ENCODE peak calls at places on chromosome 5, in five cellular contexts. X is occipital lobe; N is NCI-H1092 treated with DMSO at 0.1 percent for 48 hours; K is stimulated activated CD8-positive, alpha-beta memory T cell treated with anti-CD3 and anti-CD28 coated beads, Interleukin-15, amount 100 ng/mL, for 1 hour; T is ovary. G is an unnamed sample.

GRCh38 chr5:35815089-35815936 is 41.4 kb upstream of the IL7R start:
- DNase-seq in X (no peak), N (peak), K (no peak), T (no peak), G (no peak)

GRCh38 chr5:133697536-133698258 is 85.4 kb upstream of the FSTL4 start:
- DNase-seq in X (no peak), N (no peak), K (no peak), T (no peak), G (no peak)

GRCh38 chr5:180642181-180643140 is 6.9 kb downstream of the FLT4 start:
- DNase-seq in X (no peak), N (no peak), K (no peak), T (no peak), G (no peak)

GRCh38 chr5:53442946-53443345 is 37.5 kb upstream of the FST start:
- DNase-seq in X (no peak), N (no peak), K (no peak), T (no peak), G (no peak)

GRCh38 chr5:77867914-77868313 is 91.8 kb upstream of the TBCA start:
- DNase-seq in X (peak), N (no peak), K (no peak), T (no peak), G (no peak)

GRCh38 chr5:135993894-135994514 is 34.8 kb upstream of the TGFBI start:
- DNase-seq in X (no peak), N (no peak), K (no peak), T (peak), G (no peak)

GRCh38 chr5:54601832-54602231 is 84.3 kb downstream of the SNX18 start:
- DNase-seq in X (no peak), N (no peak), K (no peak), T (no peak), G (no peak)

GRCh38 chr5:167064199-167064811 is 1227.1 kb upstream of the WWC1 start:
- DNase-seq in X (no peak), N (no peak), K (no peak), T (no peak), G (no peak)

GRCh38 chr5:43075319-43076293 is 35.5 kb upstream of the ANXA2R start:
- DNase-seq in X (no peak), N (no peak), K (no peak), T (no peak), G (no peak)